ENCODE peak calls at places on chromosomes 12 and 14, in eight cellular contexts. T is tibial artery; I is AG09309; Q is CD8-positive, alpha-beta T cell; X is kidney epithelial cell; F is ascending aorta; A is astrocyte of the spinal cord; D is hepatocyte. P is an unnamed sample.

GRCh38 chr14:74558655-74559054 is 53.4 kb downstream of the LTBP2 start:
- DNase-seq in D (no peak), Q (no peak), T (peak; percentile 72), X (no peak), A (peak; percentile 32), I (no peak), F (no peak), P (no peak)

GRCh38 chr12:7012024-7012607 is 6.2 kb downstream of the LPCAT3 start:
- DNase-seq in X (no peak), T (no peak), A (no peak), Q (no peak), F (no peak), I (no peak), D (no peak), P (no peak)

GRCh38 chr12:105485321-105485910 is 154.9 kb downstream of the C12orf75 start:
- DNase-seq in D (peak; percentile 27), T (no peak), F (no peak), Q (no peak), A (peak; percentile 66), X (peak; percentile 57), I (no peak), P (peak; percentile 17)

GRCh38 chr12:3777206-3777809 is 24.4 kb upstream of the CRACR2A start:
- DNase-seq in D (peak; percentile 67), A (peak; percentile 45), T (no peak), F (no peak), Q (no peak), I (no peak), X (peak; percentile 5), P (no peak)

GRCh38 chr12:124278389-124279101 is 16.3 kb upstream of the RFLNA start:
- DNase-seq in F (no peak), T (no peak), I (no peak), A (peak; percentile 29), X (no peak), Q (no peak), D (peak; percentile 55), P (no peak)

GRCh38 chr12:62631531-62632520 is 165.2 kb downstream of the MON2 start:
- DNase-seq in X (no peak), T (peak; percentile 83), D (peak; percentile 73), I (peak; percentile 79), A (peak; percentile 79), Q (no peak), F (no peak), P (peak; percentile 51)

GRCh38 chr12:17301544-17301943 is 695.6 kb upstream of the LMO3 start:
- DNase-seq in F (no peak), A (no peak), X (no peak), I (no peak), Q (no peak), T (no peak), D (no peak), P (no peak)

GRCh38 chr14:72796935-72797334 is 97.0 kb downstream of the DPF3 start:
- DNase-seq in T (peak; percentile 9), X (no peak), Q (no peak), A (no peak), F (no peak), I (no peak), D (no peak), P (no peak)

DNA sequence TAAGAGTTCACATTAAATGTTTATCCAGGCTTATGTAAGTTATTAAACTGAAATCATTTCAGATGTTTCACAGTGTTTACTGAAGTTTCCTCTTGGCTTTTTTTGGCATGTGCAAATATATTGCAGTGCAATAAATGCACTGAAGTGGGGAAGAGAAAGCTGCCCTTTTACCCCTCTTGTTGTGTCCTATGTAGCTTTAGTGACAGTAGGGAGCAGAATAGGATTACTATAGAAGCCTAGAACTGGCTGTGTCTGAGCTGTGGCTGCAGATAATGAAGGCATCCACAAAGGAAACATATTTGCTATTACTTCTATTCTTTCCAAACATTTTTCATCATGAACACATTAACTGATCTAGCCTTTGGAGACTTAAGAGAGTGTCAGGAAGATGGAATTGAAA is 24.1 kb upstream of the CNTN1 start:
- DNase-seq in I (no peak), T (no peak), D (no peak), X (no peak), Q (no peak), F (no peak), A (no peak), P (no peak)
- TF ChIP-seq CTCF in I (no peak), T (no peak), D (peak; percentile 7), X (no peak), Q (no peak), F (no peak), A (no peak), P (no peak)

GRCh38 chr14:22885975-22886374 is 3.0 kb downstream of the REM2 start:
- DNase-seq in D (no peak), Q (no peak), F (no peak), A (no peak), I (no peak), X (no peak), T (peak; percentile 63), P (no peak)
- H3K4me3 ChIP-seq in D (no peak overlapping the region), Q (no peak overlapping the region), F (peak overlapping the region; percentile 68), A (no peak overlapping the region), I (no peak overlapping the region), X (peak overlapping the region; percentile 63), T (peak overlapping the region; percentile 62), P (no peak overlapping the region)

DNA sequence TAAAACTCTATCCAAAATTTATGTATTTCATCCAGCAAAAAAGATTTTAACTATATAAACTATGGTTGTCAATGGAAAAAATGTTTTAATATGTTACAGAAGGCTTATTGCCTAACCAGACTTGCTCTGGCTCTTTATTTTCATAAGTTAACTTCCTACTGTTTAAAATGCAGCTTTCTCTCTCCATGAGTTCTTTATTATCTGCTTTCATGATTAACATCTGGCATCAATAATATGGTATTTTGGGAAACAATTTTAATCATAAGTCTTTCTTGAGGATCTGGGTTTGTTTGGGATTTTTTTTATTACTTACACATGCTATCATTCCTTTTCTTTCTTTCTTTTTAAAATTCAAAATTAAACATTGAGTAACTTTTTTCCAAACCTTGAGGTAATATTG is 20.5 kb downstream of the KERA start:
- DNase-seq in X (no peak), I (peak; percentile 62), Q (no peak), D (no peak), A (no peak), T (no peak), F (no peak), P (no peak)
- TF ChIP-seq CTCF in X (no peak), I (no peak), Q (no peak), D (no peak), A (no peak), T (no peak), F (no peak), P (no peak)

GRCh38 chr12:46390304-46390703 is 17.7 kb upstream of the SLC38A2 start:
- DNase-seq in T (no peak), D (no peak), A (no peak), I (no peak), F (no peak), X (no peak), Q (no peak), P (no peak)

GRCh38 chr12:46389130-46389616 is 16.6 kb upstream of the SLC38A2 start:
- DNase-seq in T (peak; percentile 71), A (peak; percentile 93), Q (no peak), X (no peak), D (no peak), I (peak; percentile 99), F (no peak), P (no peak)

GRCh38 chr12:46391630-46392029 is 19.1 kb upstream of the SLC38A2 start:
- DNase-seq in T (no peak), A (peak; percentile 51), X (no peak), Q (no peak), D (no peak), F (no peak), I (no peak), P (no peak)

GRCh38 chr12:46388427-46388992 is 15.9 kb upstream of the SLC38A2 start:
- DNase-seq in A (peak; percentile 62), D (no peak), I (no peak), X (no peak), Q (no peak), T (no peak), F (no peak), P (no peak)

DNA sequence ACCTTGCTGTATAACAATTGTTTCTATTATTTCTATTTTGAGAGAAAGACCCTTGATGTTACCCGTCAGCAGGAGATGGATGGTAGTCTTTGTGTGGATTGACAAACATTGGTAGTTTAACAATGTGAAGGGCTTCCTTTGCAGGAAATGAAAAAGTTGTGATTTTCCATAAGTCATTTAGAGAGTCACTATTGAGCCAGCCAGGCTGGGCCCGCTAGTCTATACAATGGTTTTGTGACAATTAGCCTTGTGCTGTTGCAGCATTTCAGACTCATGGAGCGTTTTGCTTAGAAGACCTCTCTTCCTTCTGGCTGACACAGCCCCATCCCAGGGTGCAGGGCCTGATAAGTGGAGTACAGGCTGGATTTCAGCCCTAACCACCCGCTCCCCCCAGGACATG is 18.3 kb upstream of the SLC38A2 start:
- DNase-seq in T (no peak), X (no peak), D (no peak), I (no peak), A (no peak), Q (no peak), F (no peak), P (no peak)
- H3K4me3 ChIP-seq in T (no peak overlapping the region), X (no peak overlapping the region), D (no peak overlapping the region), I (no peak overlapping the region), A (no peak overlapping the region), Q (no peak overlapping the region), F (no peak overlapping the region), P (no peak overlapping the region)

GRCh38 chr14:49173765-49174373 is 412.3 kb downstream of the RPS29 start:
- DNase-seq in D (peak; percentile 84), Q (no peak), T (no peak), A (peak; percentile 66), I (peak; percentile 10), X (peak; percentile 19), F (no peak), P (no peak)
- TF ChIP-seq CTCF in D (peak; percentile 69), Q (no peak), T (peak; percentile 38), A (peak; percentile 61), I (peak; percentile 60), X (peak; percentile 67), F (peak; percentile 47), P (no peak)

P was measured in lower leg skin.